ENCODE peak calls at places on chromosomes 12 and 14, in ten cellular contexts. M is suprapubic skin, W is aorta, P is pancreas, H is left ventricle myocardium inferior, B is PC-3, Z is RWPE2, V is A549, R is A673, T is colonic mucosa. X is an unnamed sample.

GRCh38 chr14:77023001-77023996 is 5.2 kb downstream of the IRF2BPL start:
- DNase-seq in B (peak; percentile 61), V (no peak), T (peak; percentile 83), M (no peak), R (peak; percentile 74), H (no peak), Z (no peak), W (peak; percentile 68), P (no peak), X (no peak)

GRCh38 chr12:96908170-96908675 is 1.2 kb downstream of the NEDD1 start:
- DNase-seq in R (no peak), V (peak; percentile 12), P (no peak), H (no peak), Z (no peak), B (peak; percentile 30), M (no peak), W (no peak), T (no peak), X (no peak)

GRCh38 chr12:57255916-57256315 is 4.9 kb upstream of the STAC3 start:
- DNase-seq in T (no peak), R (no peak), P (no peak), M (no peak), W (no peak), B (no peak), Z (no peak), H (no peak), V (no peak), X (no peak)

GRCh38 chr14:70281938-70282337 is 77.5 kb downstream of the COX16 start:
- DNase-seq in H (no peak), T (no peak), Z (no peak), P (no peak), W (no peak), M (no peak), R (no peak), V (no peak), B (no peak), X (no peak)

GRCh38 chr14:93212432-93212831 is 5.4 kb downstream of the UBR7 start:
- DNase-seq in P (no peak), V (no peak), T (no peak), Z (no peak), B (no peak), H (no peak), W (no peak), R (no peak), M (no peak), X (no peak)

GRCh38 chr14:37583358-37584210 is 11.5 kb downstream of the FOXA1 start:
- DNase-seq in P (peak; percentile 58), V (no peak), W (peak; percentile 69), Z (peak; percentile 64), R (no peak), B (peak; percentile 85), T (peak; percentile 61), H (no peak), M (no peak), X (peak; percentile 68)

GRCh38 chr12:121786441-121786825 is 7.1 kb downstream of the RHOF start:
- DNase-seq in M (no peak), B (peak; percentile 100), T (peak; percentile 90), R (no peak), H (no peak), Z (peak; percentile 98), V (peak; percentile 76), W (no peak), P (no peak), X (peak; percentile 89)

GRCh38 chr12:108333898-108334699 is 5.0 kb downstream of the CMKLR1 start:
- DNase-seq in H (no peak), R (peak; percentile 72), B (peak; percentile 11), W (peak; percentile 34), Z (peak; percentile 9), T (no peak), M (no peak), P (no peak), V (no peak), X (no peak)

GRCh38 chr14:53153702-53154112 is 584 bp upstream of the DDHD1 start:
- DNase-seq in M (no peak), P (no peak), H (no peak), B (no peak), Z (no peak), V (no peak), W (no peak), T (no peak), R (no peak), X (no peak)

GRCh38 chr14:94754391-94754942 is 15.4 kb downstream of the GSC start:
- DNase-seq in B (no peak), R (no peak), W (no peak), H (no peak), P (no peak), M (no peak), V (no peak), Z (peak; percentile 19), T (no peak), X (no peak)

GRCh38 chr12:43805149-43805856 is 814 bp downstream of the TWF1 start:
- DNase-seq in T (peak; percentile 22), R (peak; percentile 22), M (no peak), W (no peak), Z (no peak), V (peak; percentile 5), H (no peak), B (no peak), P (no peak), X (no peak)

GRCh38 chr12:124207049-124207448 is 87.8 kb upstream of the RFLNA start:
- DNase-seq in R (no peak), W (no peak), B (no peak), Z (no peak), H (no peak), P (no peak), T (no peak), M (no peak), V (no peak), X (no peak)

GRCh38 chr12:42085596-42085995 is 59.1 kb downstream of the GXYLT1 start:
- DNase-seq in V (no peak), Z (no peak), R (no peak), T (no peak), P (no peak), M (no peak), B (no peak), H (no peak), W (no peak), X (no peak)

DNA sequence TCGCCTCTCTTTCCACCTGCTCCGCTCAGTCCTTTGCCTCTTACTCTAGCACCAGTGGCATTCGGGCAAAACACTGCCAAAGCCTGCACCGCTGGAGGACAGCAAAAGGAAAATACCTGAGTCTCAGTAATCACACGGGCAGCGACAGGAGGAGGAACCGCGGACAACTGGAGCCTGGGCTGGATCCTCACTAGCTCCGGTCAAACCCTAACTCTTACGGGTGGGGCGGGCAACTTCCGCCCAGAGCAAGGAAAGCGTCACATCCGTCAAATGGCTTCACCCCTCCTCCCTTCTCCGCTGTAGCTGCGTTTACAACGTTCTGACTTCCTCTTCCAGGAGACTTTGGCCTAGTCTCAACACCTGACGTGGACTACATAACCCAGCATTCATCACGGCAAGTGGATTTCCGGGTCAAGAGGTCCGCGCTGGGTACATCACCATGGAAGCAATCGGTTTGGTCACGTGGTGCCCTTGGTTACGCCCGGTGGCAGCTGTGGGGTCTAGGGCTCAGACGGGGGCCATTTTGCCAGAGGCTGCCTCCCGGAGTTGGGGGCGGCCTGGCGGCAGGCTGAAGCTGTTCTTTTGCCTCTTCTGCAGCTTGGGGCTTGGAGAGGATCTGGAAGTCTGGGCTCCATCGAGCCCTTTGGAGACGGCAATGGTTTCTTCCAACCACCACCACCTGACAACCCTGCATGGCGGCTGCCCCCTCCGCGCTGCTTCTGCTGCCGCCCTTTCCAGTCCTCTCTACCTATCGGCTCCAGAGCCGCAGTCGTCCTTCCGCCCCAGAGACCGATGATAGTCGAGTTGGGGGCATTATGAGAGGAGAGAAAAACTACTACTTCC is at the start of the genes KLHL28 and TOGARAM1:
- DNase-seq in V (peak; percentile 97), Z (peak; percentile 99), M (peak; percentile 98), B (peak; percentile 100), H (peak; percentile 93), R (peak; percentile 100), P (peak; percentile 84), W (peak; percentile 97), T (peak; percentile 99), X (peak; percentile 98)
- H3K4me1 ChIP-seq in V (peaks cover 33% of the 10 kb centered on the region), Z (peaks cover 15% of the 10 kb centered on the region), M (peaks cover 79% of the 10 kb centered on the region), B (peaks cover 37% of the 10 kb centered on the region), H (peaks cover 94% of the 10 kb centered on the region), R (peaks cover 16% of the 10 kb centered on the region), P (peaks cover 15% of the 10 kb centered on the region), W (peaks cover 6% of the 10 kb centered on the region), T (peaks cover 29% of the 10 kb centered on the region), X (peaks cover 11% of the 10 kb centered on the region)

DNA sequence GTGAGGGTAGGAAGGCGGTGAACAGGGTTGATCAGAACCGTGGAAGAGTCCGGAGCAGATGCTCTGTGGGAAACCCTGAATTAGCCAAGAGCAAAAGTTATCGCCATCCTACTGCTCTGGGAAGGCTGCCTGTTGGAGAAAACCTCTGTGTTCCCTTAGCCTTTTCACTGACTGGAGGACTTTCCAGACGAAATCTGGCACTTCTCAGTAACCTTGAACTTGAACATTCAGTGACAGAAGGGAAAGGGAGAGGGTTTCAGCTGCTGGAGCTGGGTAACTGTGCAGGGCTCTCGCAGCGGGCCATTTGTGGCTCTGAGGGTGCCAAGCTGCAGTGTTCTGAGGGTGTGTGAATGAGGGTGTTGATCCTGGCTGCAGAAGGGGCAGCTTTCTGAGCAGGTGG is 23.4 kb downstream of the ETV6 start:
- DNase-seq in H (no peak), M (no peak), B (no peak), T (no peak), P (no peak), R (no peak), V (no peak), W (no peak), Z (no peak), X (no peak)
- H3K4me1 ChIP-seq in H (peaks cover 99% of the 10 kb centered on the region), M (peaks cover 58% of the 10 kb centered on the region), B (no peaks in the 10 kb centered on the region), T (no peaks in the 10 kb centered on the region), P (no peaks in the 10 kb centered on the region), R (peaks cover 33% of the 10 kb centered on the region), V (no peaks in the 10 kb centered on the region), W (peaks cover 10% of the 10 kb centered on the region), Z (no peaks in the 10 kb centered on the region), X (peaks cover 7% of the 10 kb centered on the region)

DNA sequence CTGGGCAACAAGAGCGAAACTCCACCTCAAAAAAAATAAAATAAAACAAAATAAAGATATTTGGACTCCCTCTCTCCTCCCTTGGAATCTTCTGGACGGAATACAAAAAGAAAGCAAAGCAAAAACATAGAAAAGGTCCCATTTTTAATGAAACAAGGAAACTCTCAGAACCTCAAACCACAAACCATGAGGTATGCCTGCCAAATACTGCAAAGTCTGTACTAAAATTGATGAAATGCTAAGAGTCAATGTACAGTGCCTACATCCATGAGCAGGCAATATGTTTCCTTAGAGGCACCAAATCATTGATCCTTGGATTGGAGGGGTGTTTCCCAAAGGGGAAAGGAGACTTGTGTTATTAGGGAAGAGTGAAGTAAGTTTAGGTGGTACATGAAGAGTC is 8.2 kb upstream of the RPS6KA5 start:
- DNase-seq in T (no peak), P (no peak), W (no peak), R (no peak), V (no peak), H (no peak), B (no peak), Z (no peak), M (no peak), X (no peak)
- H3K4me1 ChIP-seq in T (no peaks in the 10 kb centered on the region), P (no peaks in the 10 kb centered on the region), W (no peaks in the 10 kb centered on the region), R (no peaks in the 10 kb centered on the region), V (no peaks in the 10 kb centered on the region), H (peaks cover 13% of the 10 kb centered on the region), B (no peaks in the 10 kb centered on the region), Z (no peaks in the 10 kb centered on the region), M (peaks cover 11% of the 10 kb centered on the region), X (no peaks in the 10 kb centered on the region)

DNA sequence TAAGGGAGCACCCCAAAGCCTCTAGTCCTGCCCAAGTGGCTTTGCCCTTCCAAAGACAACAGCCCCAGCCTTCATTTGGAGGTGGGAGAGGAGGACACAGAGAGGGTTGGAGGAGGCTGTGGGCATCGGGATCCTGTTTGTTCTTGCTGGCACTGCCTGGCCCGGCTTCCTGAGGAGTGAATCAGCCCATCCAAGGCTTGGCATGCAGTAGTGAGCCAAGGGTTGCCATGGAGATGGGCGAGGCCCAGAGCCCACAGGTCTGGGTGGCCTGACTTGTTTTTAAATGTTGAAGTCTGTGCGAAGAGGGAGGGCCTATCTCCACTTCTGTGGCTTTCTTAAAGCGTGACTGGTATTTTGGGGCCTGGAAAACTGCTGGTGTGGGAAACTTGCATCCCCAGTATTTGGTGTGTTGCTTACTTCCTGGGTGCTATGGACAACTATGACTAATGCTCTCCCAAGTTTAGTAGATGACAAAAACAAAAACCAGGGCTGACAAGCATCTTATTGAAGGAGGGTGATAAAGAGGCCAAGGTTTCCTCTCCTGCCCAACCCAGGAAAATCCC is 15.8 kb downstream of the CD9 start:
- DNase-seq in B (peak; percentile 96), T (peak; percentile 90), W (peak; percentile 94), H (no peak), Z (peak; percentile 99), R (peak; percentile 15), V (peak; percentile 98), M (peak; percentile 91), P (peak; percentile 73), X (peak; percentile 96)
- H3K4me1 ChIP-seq in B (peaks cover 72% of the 10 kb centered on the region), T (peaks cover 31% of the 10 kb centered on the region), W (peaks cover 13% of the 10 kb centered on the region), H (peaks cover 99% of the 10 kb centered on the region), Z (peaks cover 83% of the 10 kb centered on the region), R (no peaks in the 10 kb centered on the region), V (peaks cover 49% of the 10 kb centered on the region), M (peaks cover 99% of the 10 kb centered on the region), P (peaks cover 8% of the 10 kb centered on the region), X (peaks cover 38% of the 10 kb centered on the region)